ENCODE peak calls at places on chromosomes 3 and 15, in four cellular contexts. One of them, this sample, is unnamed.
A peak's percentile ranks its signal among the peaks of the same experiment; 100 is the strongest.

GRCh38 chr3:185687479-185687878 is 101.4 kb downstream of the SENP2 start:
- DNase-seq in fibroblast of villous mesenchyme: peak; percentile 40
- DNase-seq in stomach: no peak
- DNase-seq in sigmoid colon: no peak
- DNase-seq in this sample: no peak

GRCh38 chr3:119294889-119295769 is 946 bp downstream of the ARHGAP31 start:
- DNase-seq in fibroblast of villous mesenchyme: peak; percentile 51
- DNase-seq in stomach: no peak
- DNase-seq in sigmoid colon: peak; percentile 74
- DNase-seq in this sample: peak; percentile 21

GRCh38 chr15:64014995-64015394 is 31.3 kb downstream of the DAPK2 start:
- DNase-seq in fibroblast of villous mesenchyme: no peak
- DNase-seq in stomach: peak; percentile 83
- DNase-seq in sigmoid colon: no peak
- DNase-seq in this sample: no peak

GRCh38 chr3:15460891-15461524 is 33.6 kb downstream of the EAF1 start:
- DNase-seq in fibroblast of villous mesenchyme: no peak
- DNase-seq in stomach: no peak
- DNase-seq in sigmoid colon: no peak
- DNase-seq in this sample: no peak

GRCh38 chr3:111943533-111943932 is 35.3 kb upstream of the ABHD10 start:
- DNase-seq in fibroblast of villous mesenchyme: no peak
- DNase-seq in stomach: no peak
- DNase-seq in sigmoid colon: no peak
- DNase-seq in this sample: no peak

GRCh38 chr15:36591534-36592411 is 12.3 kb downstream of the CDIN1 start:
- DNase-seq in fibroblast of villous mesenchyme: no peak
- DNase-seq in stomach: no peak
- DNase-seq in sigmoid colon: no peak
- DNase-seq in this sample: peak; percentile 42

GRCh38 chr15:56892651-56893348 is 25.6 kb upstream of the TCF12 start:
- DNase-seq in fibroblast of villous mesenchyme: no peak
- DNase-seq in stomach: no peak
- DNase-seq in sigmoid colon: no peak
- DNase-seq in this sample: no peak

GRCh38 chr15:57972801-57973311 is 92.7 kb downstream of the ALDH1A2 start:
- DNase-seq in fibroblast of villous mesenchyme: no peak
- DNase-seq in stomach: no peak
- DNase-seq in sigmoid colon: no peak
- DNase-seq in this sample: no peak

GRCh38 chr15:31459011-31459748 is 132.5 kb downstream of the KLF13 start:
- DNase-seq in fibroblast of villous mesenchyme: peak; percentile 74
- DNase-seq in stomach: peak; percentile 26
- DNase-seq in sigmoid colon: no peak
- DNase-seq in this sample: no peak

GRCh38 chr15:31461375-31461774 is 134.7 kb downstream of the KLF13 start:
- DNase-seq in fibroblast of villous mesenchyme: no peak
- DNase-seq in stomach: peak; percentile 21
- DNase-seq in sigmoid colon: no peak
- DNase-seq in this sample: no peak

GRCh38 chr15:31464216-31465082 is 137.8 kb downstream of the KLF13 start:
- DNase-seq in fibroblast of villous mesenchyme: no peak
- DNase-seq in stomach: peak; percentile 17
- DNase-seq in sigmoid colon: no peak
- DNase-seq in this sample: no peak

GRCh38 chr15:31463521-31464102 is 137.0 kb downstream of the KLF13 start:
- DNase-seq in fibroblast of villous mesenchyme: no peak
- DNase-seq in stomach: peak; percentile 10
- DNase-seq in sigmoid colon: no peak
- DNase-seq in this sample: no peak

GRCh38 chr15:31461911-31462480 is 135.4 kb downstream of the KLF13 start:
- DNase-seq in fibroblast of villous mesenchyme: no peak
- DNase-seq in stomach: peak; percentile 15
- DNase-seq in sigmoid colon: no peak
- DNase-seq in this sample: no peak
- TF ChIP-seq CTCF in fibroblast of villous mesenchyme: peak; percentile 35
- TF ChIP-seq CTCF in stomach: no peak
- TF ChIP-seq CTCF in sigmoid colon: no peak
- TF ChIP-seq CTCF in this sample: no peak

DNA sequence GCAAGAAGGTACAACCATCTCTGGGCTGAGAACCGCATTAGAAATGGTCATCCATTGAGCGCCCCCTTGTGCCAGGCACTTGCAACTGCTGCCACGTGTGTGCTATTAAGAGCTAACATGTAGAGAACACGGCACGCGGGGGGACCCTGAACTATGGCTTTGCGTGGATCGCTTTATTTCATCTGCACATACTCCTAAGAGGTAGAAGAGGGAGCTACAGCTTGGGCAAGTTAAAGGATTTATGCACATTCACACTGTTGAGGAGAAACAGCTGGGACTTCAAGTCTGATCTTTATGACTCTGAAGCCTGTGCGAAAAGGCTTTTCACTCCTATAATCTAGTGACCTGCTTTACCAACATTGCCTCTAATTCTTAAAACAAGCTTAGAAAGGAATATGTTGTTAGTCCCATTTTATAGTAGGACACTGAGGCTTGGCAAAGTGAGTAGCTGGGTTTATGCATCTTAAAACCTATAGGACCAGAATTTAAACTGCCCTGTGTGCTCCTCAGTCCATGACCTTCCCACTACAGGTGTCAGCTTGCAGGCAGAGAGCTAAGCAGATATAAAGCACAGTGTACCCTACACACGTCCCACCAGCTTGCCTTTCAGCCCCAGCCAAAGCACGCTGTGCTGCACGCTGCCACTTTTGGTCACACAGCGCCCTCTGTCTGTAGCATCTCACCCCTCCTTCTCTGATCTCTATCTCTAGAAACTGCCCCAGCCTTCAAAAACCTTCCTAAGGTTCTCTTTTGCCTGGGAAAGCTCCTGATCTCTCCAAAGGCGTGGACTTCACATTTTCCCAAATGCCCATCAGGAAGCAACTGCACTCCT is 57.8 kb downstream of the STARD5 start:
- DNase-seq in fibroblast of villous mesenchyme: peak; percentile 77
- DNase-seq in stomach: peak; percentile 83
- DNase-seq in sigmoid colon: peak; percentile 90
- DNase-seq in this sample: peak; percentile 86
- TF ChIP-seq CTCF in fibroblast of villous mesenchyme: peak; percentile 93
- TF ChIP-seq CTCF in stomach: peak; percentile 77
- TF ChIP-seq CTCF in sigmoid colon: peak; percentile 92
- TF ChIP-seq CTCF in this sample: peak; percentile 93

GRCh38 chr3:101268987-101269386 is 51.4 kb downstream of the IMPG2 start:
- DNase-seq in fibroblast of villous mesenchyme: no peak
- DNase-seq in stomach: no peak
- DNase-seq in sigmoid colon: no peak
- DNase-seq in this sample: no peak

GRCh38 chr3:101270158-101270557 is 50.2 kb downstream of the IMPG2 start:
- DNase-seq in fibroblast of villous mesenchyme: no peak
- DNase-seq in stomach: no peak
- DNase-seq in sigmoid colon: no peak
- DNase-seq in this sample: no peak

GRCh38 chr3:101262393-101263240 is 57.8 kb downstream of the IMPG2 start:
- DNase-seq in fibroblast of villous mesenchyme: peak; percentile 11
- DNase-seq in stomach: no peak
- DNase-seq in sigmoid colon: no peak
- DNase-seq in this sample: no peak

GRCh38 chr3:101261506-101261905 is 58.9 kb downstream of the IMPG2 start:
- DNase-seq in fibroblast of villous mesenchyme: no peak
- DNase-seq in stomach: no peak
- DNase-seq in sigmoid colon: no peak
- DNase-seq in this sample: no peak

GRCh38 chr3:101266566-101266965 is 53.8 kb downstream of the IMPG2 start:
- DNase-seq in fibroblast of villous mesenchyme: no peak
- DNase-seq in stomach: no peak
- DNase-seq in sigmoid colon: no peak
- DNase-seq in this sample: no peak
- TF ChIP-seq CTCF in fibroblast of villous mesenchyme: no peak
- TF ChIP-seq CTCF in stomach: no peak
- TF ChIP-seq CTCF in sigmoid colon: no peak
- TF ChIP-seq CTCF in this sample: no peak

DNA sequence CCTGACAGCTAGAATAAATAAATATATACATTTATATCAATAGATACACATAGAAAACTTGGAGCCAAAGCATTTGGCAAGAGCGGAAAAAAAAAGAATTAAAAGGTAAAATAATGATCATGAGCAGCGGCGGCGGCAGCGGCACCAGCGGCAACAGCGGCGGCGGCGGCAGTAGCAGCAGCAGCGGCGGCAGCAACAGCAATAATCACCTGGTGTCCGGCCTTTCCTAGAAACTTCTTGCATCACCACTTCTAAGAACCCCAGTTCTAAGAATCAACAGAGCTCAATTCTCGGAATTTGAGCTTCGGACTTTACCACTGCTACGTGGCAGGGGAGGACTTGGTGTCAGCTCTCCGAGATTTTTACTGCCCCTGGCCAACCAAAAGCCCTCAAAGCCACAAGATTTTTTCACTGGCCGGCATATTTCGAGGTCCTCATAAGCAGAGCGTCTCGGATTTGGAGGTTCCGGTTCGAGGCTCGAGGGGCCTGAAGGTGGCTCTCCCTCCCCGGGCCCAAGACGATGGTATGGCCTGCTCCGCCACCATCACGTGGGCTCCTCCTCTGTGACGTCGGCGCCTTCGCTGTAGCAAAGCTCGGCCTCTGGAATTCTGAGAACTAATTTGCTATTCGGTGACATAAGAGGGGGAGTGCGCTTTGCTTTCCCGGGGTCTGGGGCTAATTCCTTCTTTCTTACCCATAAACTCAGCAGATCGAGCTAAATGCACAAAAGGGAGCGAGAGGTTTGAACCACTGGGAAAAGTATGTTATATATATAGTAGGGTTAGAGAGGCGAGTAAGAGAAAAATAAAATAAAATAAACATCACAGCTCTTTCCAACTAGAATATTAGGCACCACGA is at the start of gene BCL6:
- DNase-seq in fibroblast of villous mesenchyme: peak; percentile 99
- DNase-seq in stomach: peak; percentile 92
- DNase-seq in sigmoid colon: peak; percentile 98
- DNase-seq in this sample: peak; percentile 92
- TF ChIP-seq CTCF in fibroblast of villous mesenchyme: no peak
- TF ChIP-seq CTCF in stomach: no peak
- TF ChIP-seq CTCF in sigmoid colon: no peak
- TF ChIP-seq CTCF in this sample: no peak